ENCODE peak calls at places on chromosomes 7 and 10, in eight cellular contexts. Q is A673; G is HFFc6; R is fibroblast of the aortic adventitia; M is CD8-positive, alpha-beta T cell; H is nephron progenitor cell; A is AG09319; N is thoracic aorta. S is an unnamed sample.

GRCh38 chr7:8817448-8818036 is 384.1 kb downstream of the NXPH1 start:
- DNase-seq in G (no peak), H (no peak), R (no peak), N (no peak), Q (no peak), A (no peak), M (no peak), S (no peak)

GRCh38 chr7:24757799-24758275 is 573 bp upstream of the GSDME start:
- DNase-seq in R (peak; percentile 60), Q (peak; percentile 14), H (no peak), A (no peak), M (no peak), N (no peak), G (peak; percentile 60), S (no peak)

GRCh38 chr10:43417950-43418768 is 9.2 kb upstream of the HNRNPF start:
- DNase-seq in Q (no peak), M (no peak), R (no peak), A (no peak), H (no peak), N (no peak), G (no peak), S (peak; percentile 37)

GRCh38 chr10:28332699-28333098 is 29.8 kb upstream of the MPP7 start:
- DNase-seq in H (no peak), M (no peak), R (no peak), N (no peak), Q (no peak), G (no peak), A (no peak), S (no peak)

GRCh38 chr7:7795736-7796135 is 77.3 kb upstream of the RPA3 start:
- DNase-seq in R (peak; percentile 55), N (no peak), H (no peak), G (peak; percentile 67), M (no peak), A (no peak), Q (no peak), S (no peak)

GRCh38 chr10:92846-93245 is 42.4 kb upstream of the ZMYND11 start:
- DNase-seq in H (no peak), M (no peak), N (no peak), G (no peak), Q (no peak), A (no peak), R (no peak), S (no peak)

GRCh38 chr10:82136103-82136502 is 261.1 kb downstream of the NRG3 start:
- DNase-seq in Q (no peak), M (no peak), H (no peak), R (no peak), A (no peak), G (no peak), N (no peak), S (no peak)

GRCh38 chr10:109259293-109259692 is 664.0 kb downstream of the XPNPEP1 start:
- DNase-seq in M (no peak), G (peak; percentile 61), Q (no peak), N (no peak), H (no peak), R (no peak), A (no peak), S (no peak)

GRCh38 chr7:85000973-85001372 is 185.9 kb downstream of the SEMA3D start:
- DNase-seq in Q (no peak), M (no peak), G (no peak), R (no peak), N (no peak), A (no peak), H (no peak), S (no peak)

GRCh38 chr7:123537026-123537642 is 2.7 kb upstream of the IQUB start:
- DNase-seq in N (no peak), A (no peak), G (peak; percentile 40), R (peak; percentile 49), M (no peak), Q (peak; percentile 50), H (no peak), S (no peak)
- TF ChIP-seq CTCF in N (peak; percentile 50), A (peak; percentile 53), G (peak; percentile 85), R (peak; percentile 48), M (peak; percentile 70), Q (peak; percentile 70), H (peak; percentile 57), S (peak; percentile 76)

GRCh38 chr7:3922175-3922635 is 621.2 kb downstream of the SDK1 start:
- DNase-seq in N (peak; percentile 20), M (no peak), G (peak; percentile 42), R (peak; percentile 55), H (peak; percentile 20), A (peak; percentile 25), Q (peak; percentile 91), S (no peak)
- TF ChIP-seq CTCF in N (peak; percentile 35), M (no peak), G (no peak), R (no peak), H (no peak), A (no peak), Q (peak; percentile 51), S (no peak)

GRCh38 chr7:150513758-150514157 is 914 bp upstream of the GIMAP7 start:
- DNase-seq in M (no peak), R (no peak), A (no peak), N (no peak), Q (no peak), G (no peak), H (no peak), S (no peak)
- TF ChIP-seq CTCF in M (no peak), R (no peak), A (no peak), N (no peak), Q (no peak), G (no peak), H (no peak), S (no peak)

GRCh38 chr7:129741011-129741410 is 129.5 kb downstream of the NRF1 start:
- DNase-seq in M (no peak), G (no peak), A (no peak), Q (no peak), N (no peak), H (no peak), R (no peak), S (no peak)
- TF ChIP-seq CTCF in M (no peak), G (no peak), A (no peak), Q (no peak), N (no peak), H (no peak), R (no peak), S (no peak)

DNA sequence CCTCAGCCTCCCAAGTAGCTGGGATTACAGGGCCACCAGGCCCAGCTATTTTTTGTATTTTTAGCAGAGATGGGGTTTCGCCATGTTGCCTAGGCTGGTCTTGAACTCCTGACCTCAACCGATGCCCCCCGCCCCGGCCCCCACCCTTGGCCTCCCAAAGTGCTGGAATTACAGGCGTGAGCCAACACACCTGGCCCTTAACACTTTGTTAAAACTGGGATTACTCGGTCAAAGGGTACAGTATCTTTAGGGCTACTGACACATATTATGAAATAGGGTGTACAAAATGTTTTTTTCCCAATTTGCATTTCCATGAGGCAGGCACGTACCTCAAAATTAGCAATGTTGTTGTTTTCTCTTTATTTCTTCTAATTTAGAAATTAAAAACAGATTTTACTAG is 11.5 kb downstream of the NUDT5 start:
- DNase-seq in M (no peak), G (no peak), N (no peak), R (no peak), A (no peak), H (no peak), Q (no peak), S (no peak)
- TF ChIP-seq CTCF in M (no peak), G (no peak), N (no peak), R (no peak), A (no peak), H (no peak), Q (no peak), S (no peak)

DNA sequence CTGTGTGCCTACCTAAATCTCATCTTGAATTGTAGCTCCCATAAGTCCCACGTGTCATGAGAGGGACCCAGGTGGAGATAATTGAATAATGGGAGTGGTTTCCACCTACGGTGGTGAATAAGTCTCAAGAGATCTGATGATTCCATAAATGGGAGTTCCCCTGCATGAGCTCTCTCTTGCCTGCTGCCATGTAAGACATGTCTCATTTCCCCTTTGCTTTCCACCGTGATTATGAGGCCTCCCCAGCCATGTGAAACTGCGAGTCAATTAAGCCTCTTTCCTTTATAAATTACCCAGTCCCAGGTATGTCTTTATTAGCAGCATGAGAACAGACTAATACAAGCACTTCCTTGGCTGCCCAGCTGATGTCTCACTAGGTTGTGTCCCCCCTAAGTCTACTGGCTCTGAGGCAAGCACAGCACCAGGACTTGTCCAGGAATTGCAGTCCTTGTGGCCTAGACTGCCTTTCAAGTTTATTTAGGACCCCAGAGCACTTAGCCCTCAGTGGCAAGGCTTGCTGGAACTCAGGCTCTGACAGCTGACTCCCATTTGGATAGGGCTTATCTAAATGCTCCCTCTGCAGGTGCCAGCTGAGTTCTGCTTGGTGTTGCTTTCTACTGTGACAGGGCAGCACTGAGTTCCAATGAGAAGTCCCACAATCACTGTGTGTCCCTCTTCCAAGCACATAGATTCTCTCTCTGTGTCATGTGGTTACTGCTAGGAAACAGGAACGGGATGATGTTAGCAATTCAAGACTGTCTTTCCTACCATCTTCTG is 59.0 kb upstream of the TAS2R16 start:
- DNase-seq in M (no peak), H (no peak), A (no peak), G (no peak), R (no peak), N (no peak), Q (peak; percentile 61), S (no peak)
- TF ChIP-seq CTCF in M (no peak), H (no peak), A (no peak), G (no peak), R (no peak), N (no peak), Q (peak; percentile 51), S (no peak)

DNA sequence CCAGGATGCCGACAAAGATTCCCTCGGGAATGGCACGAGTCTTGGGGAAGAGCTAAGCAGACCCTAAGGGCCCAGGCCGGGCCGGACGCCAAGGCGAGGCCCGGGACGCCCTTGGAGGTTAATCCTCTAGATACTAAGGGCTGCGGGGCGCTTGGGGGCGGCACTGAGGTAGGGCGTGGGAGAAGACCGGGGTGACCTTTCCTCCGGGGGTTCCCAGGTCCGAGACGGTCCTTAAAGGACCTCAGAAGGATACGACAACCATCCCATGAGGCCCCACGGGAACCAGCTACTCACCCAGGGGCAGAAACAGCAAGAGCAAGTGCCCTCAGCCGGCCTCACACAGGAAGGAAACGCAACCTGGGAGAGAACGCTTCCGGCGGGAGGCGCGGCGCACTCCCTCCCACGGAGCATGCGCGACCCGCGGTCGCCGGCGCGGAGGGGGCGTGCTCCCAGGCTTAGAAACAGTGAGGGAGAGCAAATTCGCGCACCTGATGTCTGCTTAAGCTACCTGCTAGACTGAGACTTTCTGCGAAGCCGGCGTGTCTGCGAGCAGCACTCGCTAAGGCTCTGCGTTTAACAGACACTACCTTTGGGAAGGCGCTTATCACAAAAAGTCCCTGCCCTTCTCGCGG is at the start of gene ATAD1:
- DNase-seq in M (peak; percentile 79), Q (peak; percentile 93), A (peak; percentile 50), H (peak; percentile 84), G (peak; percentile 75), N (peak; percentile 46), R (peak; percentile 78), S (peak; percentile 82)
- TF ChIP-seq CTCF in M (peak; percentile 20), Q (peak; percentile 35), A (peak; percentile 39), H (peak; percentile 15), G (peak; percentile 48), N (no peak), R (peak; percentile 54), S (no peak)

GRCh38 chr7:134347567-134347966 is 30.8 kb upstream of the SLC35B4 start:
- DNase-seq in H (no peak), A (no peak), M (no peak), G (no peak), Q (no peak), N (no peak), R (no peak), S (no peak)
- TF ChIP-seq CTCF in H (no peak), A (peak; percentile 7), M (no peak), G (no peak), Q (no peak), N (no peak), R (peak; percentile 11), S (no peak)